ENCODE peak calls at places on chromosome 17, in eight cellular contexts. F, J, U, C, H, G, P and V are unnamed samples.
A peak's percentile ranks its signal among the peaks of the same experiment; 100 is the strongest.

GRCh38 chr17:29726721-29727252 is 104.1 kb upstream of the CORO6 start:
- DNase-seq in F (no peak), J (no peak), U (peak; percentile 44), C (peak; percentile 60), H (no peak), G (no peak), P (peak; percentile 55), V (no peak)

GRCh38 chr17:80842456-80843053 is 149.1 kb upstream of the CHMP6 start:
- DNase-seq in F (no peak), J (no peak), U (no peak), C (no peak), H (no peak), G (no peak), P (no peak), V (no peak)

GRCh38 chr17:27532269-27533067 is 76.2 kb downstream of the KSR1 start:
- DNase-seq in F (no peak), J (no peak), U (no peak), C (peak; percentile 70), H (no peak), G (no peak), P (no peak), V (peak; percentile 84)

GRCh38 chr17:13416748-13417363 is 184.9 kb downstream of the HS3ST3A1 start:
- DNase-seq in F (no peak), J (no peak), U (no peak), C (no peak), H (no peak), G (no peak), P (no peak), V (no peak)

GRCh38 chr17:81328925-81329278 is 33.8 kb upstream of the SLC38A10 start:
- DNase-seq in F (no peak), J (no peak), U (no peak), C (no peak), H (no peak), G (no peak), P (no peak), V (no peak)

GRCh38 chr17:42618442-42619150 is 9.1 kb downstream of the TUBG1 start:
- DNase-seq in F (peak; percentile 60), J (peak; percentile 91), U (no peak), C (no peak), H (no peak), G (no peak), P (peak; percentile 93), V (peak; percentile 33)

GRCh38 chr17:38453951-38454421 is 25.7 kb downstream of the ARHGAP23 start:
- DNase-seq in F (peak; percentile 44), J (no peak), U (no peak), C (peak; percentile 65), H (peak; percentile 82), G (no peak), P (no peak), V (no peak)

GRCh38 chr17:43211480-43212402 is at the start of gene TMEM106A:
- DNase-seq in F (peak; percentile 66), J (peak; percentile 84), U (peak; percentile 75), C (peak; percentile 93), H (peak; percentile 87), G (peak; percentile 65), P (peak; percentile 59), V (peak; percentile 80)

GRCh38 chr17:80017226-80018010 is 18.3 kb downstream of the TBC1D16 start:
- DNase-seq in F (no peak), J (no peak), U (no peak), C (no peak), H (no peak), G (no peak), P (no peak), V (no peak)

GRCh38 chr17:7215136-7215638 is 4.4 kb downstream of the DLG4 start:
- DNase-seq in F (no peak), J (no peak), U (no peak), C (no peak), H (no peak), G (no peak), P (no peak), V (no peak)
- H3K27ac ChIP-seq in F (peak overlapping the region; percentile 100), J (no peak overlapping the region), U (peak overlapping the region; percentile 96), C (peak overlapping the region; percentile 81), H (peak overlapping the region; percentile 2), G (peak overlapping the region; percentile 80), P (no peak overlapping the region), V (no peak overlapping the region)

GRCh38 chr17:68461122-68461539 is 3.8 kb upstream of the WIPI1 start:
- DNase-seq in F (no peak), J (no peak), U (no peak), C (no peak), H (no peak), G (no peak), P (no peak), V (no peak)

GRCh38 chr17:68460715-68461114 is 3.4 kb upstream of the WIPI1 start:
- DNase-seq in F (no peak), J (no peak), U (peak; percentile 69), C (no peak), H (no peak), G (no peak), P (no peak), V (no peak)

GRCh38 chr17:68461589-68461988 is 4.3 kb upstream of the WIPI1 start:
- DNase-seq in F (no peak), J (no peak), U (no peak), C (no peak), H (no peak), G (no peak), P (no peak), V (no peak)

GRCh38 chr17:68462381-68463210 is 5.3 kb upstream of the WIPI1 start:
- DNase-seq in F (peak; percentile 52), J (peak; percentile 67), U (peak; percentile 78), C (peak; percentile 86), H (peak; percentile 74), G (peak; percentile 54), P (peak; percentile 82), V (peak; percentile 74)

GRCh38 chr17:68463211-68463990 is 6.1 kb upstream of the WIPI1 start:
- DNase-seq in F (no peak), J (no peak), U (no peak), C (no peak), H (no peak), G (no peak), P (no peak), V (no peak)
- H3K4me1 ChIP-seq in F (no peaks in the 10 kb centered on the region), J (peaks cover 34% of the 10 kb centered on the region), U (peaks cover 41% of the 10 kb centered on the region), C (peaks cover 38% of the 10 kb centered on the region), H (peaks cover 40% of the 10 kb centered on the region), G (peaks cover 34% of the 10 kb centered on the region), P (peaks cover 37% of the 10 kb centered on the region), V (peaks cover 6% of the 10 kb centered on the region)

DNA sequence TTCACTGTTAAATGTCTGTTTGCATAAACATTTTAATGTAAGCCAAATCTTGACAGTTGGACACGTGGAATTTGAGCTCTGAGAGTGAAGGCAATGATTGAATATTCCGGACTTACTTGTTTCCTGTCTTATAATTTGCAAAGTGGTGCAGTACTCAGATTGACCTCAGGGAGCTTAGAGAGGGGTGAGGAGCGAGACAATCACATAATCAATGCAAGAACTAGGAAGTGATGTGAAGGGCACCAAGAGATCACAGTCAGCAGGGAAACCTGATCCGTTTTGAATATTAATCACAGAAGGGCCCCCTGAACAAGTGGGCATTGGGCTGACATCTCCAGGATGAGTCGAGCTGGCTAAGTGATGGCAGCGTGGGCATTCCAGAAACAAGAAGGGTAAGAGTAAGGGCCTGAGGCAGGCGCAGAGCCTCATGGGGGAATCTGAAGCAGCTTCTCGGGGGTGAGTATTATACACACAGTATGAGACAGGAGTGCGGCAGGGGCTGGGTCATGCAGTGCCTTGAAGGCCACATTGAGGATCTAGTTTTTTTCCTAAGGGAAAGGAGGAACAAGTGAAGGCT is 26.1 kb downstream of the TEX2 start:
- DNase-seq in F (no peak), J (no peak), U (no peak), C (no peak), H (no peak), G (no peak), P (no peak), V (no peak)
- H3K36me3 ChIP-seq in F (no peaks in the 10 kb centered on the region), J (no peaks in the 10 kb centered on the region), U (no peaks in the 10 kb centered on the region), C (no peaks in the 10 kb centered on the region), H (no peaks in the 10 kb centered on the region), G (no peaks in the 10 kb centered on the region), P (no peaks in the 10 kb centered on the region), V (no peaks in the 10 kb centered on the region)

GRCh38 chr17:77392376-77393273 is 251.9 kb downstream of the SEC14L1 start:
- DNase-seq in F (no peak), J (peak; percentile 72), U (no peak), C (no peak), H (no peak), G (no peak), P (no peak), V (no peak)
- H3K27ac ChIP-seq in F (peak overlapping the region; percentile 85), J (peak overlapping the region; percentile 67), U (peak overlapping the region; percentile 50), C (peak overlapping the region; percentile 50), H (peak overlapping the region; percentile 85), G (no peak overlapping the region), P (no peak overlapping the region), V (peak overlapping the region; percentile 38)

GRCh38 chr17:2710075-2710803 is 1.3 kb downstream of the CLUH start:
- DNase-seq in F (no peak), J (no peak), U (no peak), C (no peak), H (peak; percentile 68), G (no peak), P (no peak), V (no peak)

GRCh38 chr17:2707721-2708584 is 3.6 kb downstream of the CLUH start:
- DNase-seq in F (no peak), J (peak; percentile 95), U (no peak), C (no peak), H (no peak), G (no peak), P (no peak), V (no peak)

GRCh38 chr17:2709173-2709661 is 2.3 kb downstream of the CLUH start:
- DNase-seq in F (peak; percentile 78), J (peak; percentile 65), U (no peak), C (no peak), H (peak; percentile 71), G (no peak), P (peak; percentile 23), V (peak; percentile 69)

GRCh38 chr17:2706911-2707510 is 4.6 kb downstream of the CLUH start:
- DNase-seq in F (no peak), J (peak; percentile 80), U (no peak), C (no peak), H (no peak), G (no peak), P (no peak), V (no peak)

GRCh38 chr17:2708585-2709172 is 2.9 kb downstream of the CLUH start:
- DNase-seq in F (no peak), J (peak; percentile 60), U (no peak), C (no peak), H (no peak), G (no peak), P (no peak), V (no peak)
- H3K4me1 ChIP-seq in F (peaks cover 20% of the 10 kb centered on the region), J (peaks cover 61% of the 10 kb centered on the region), U (peaks cover 40% of the 10 kb centered on the region), C (peaks cover 34% of the 10 kb centered on the region), H (peaks cover 70% of the 10 kb centered on the region), G (peaks cover 45% of the 10 kb centered on the region), P (peaks cover 20% of the 10 kb centered on the region), V (peaks cover 31% of the 10 kb centered on the region)

GRCh38 chr17:2647961-2648360 is 54.5 kb downstream of the PAFAH1B1 start:
- DNase-seq in F (no peak), J (no peak), U (no peak), C (no peak), H (no peak), G (no peak), P (no peak), V (no peak)

GRCh38 chr17:2649191-2649590 is 55.7 kb downstream of the PAFAH1B1 start:
- DNase-seq in F (no peak), J (no peak), U (no peak), C (no peak), H (no peak), G (no peak), P (no peak), V (no peak)

DNA sequence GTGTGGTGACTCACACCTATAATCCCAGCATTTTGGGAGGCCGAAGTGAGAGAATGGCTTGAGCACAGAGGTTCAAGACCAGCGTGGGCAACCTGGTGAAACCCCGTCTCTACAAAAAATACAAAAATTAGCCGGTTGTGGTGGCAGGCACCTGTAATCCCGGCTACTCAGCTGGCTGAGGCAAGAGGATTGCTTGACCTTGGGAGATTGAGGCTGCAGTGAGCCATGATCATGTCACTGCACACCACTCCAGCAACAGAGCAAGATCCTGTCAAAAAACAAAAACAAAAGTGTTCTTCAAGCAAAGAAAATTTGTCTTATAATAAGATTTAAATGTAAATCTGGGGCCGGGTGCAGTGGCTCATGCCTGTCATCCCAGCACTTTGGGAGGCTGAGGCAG is 51.5 kb downstream of the PAFAH1B1 start:
- DNase-seq in F (no peak), J (no peak), U (no peak), C (no peak), H (no peak), G (no peak), P (no peak), V (no peak)
- H3K36me3 ChIP-seq in F (no peaks in the 10 kb centered on the region), J (peaks cover 3% of the 10 kb centered on the region), U (peaks cover 16% of the 10 kb centered on the region), C (peaks cover under 1% of the 10 kb centered on the region), H (peaks cover 48% of the 10 kb centered on the region), G (peaks cover 16% of the 10 kb centered on the region), P (peaks cover 2% of the 10 kb centered on the region), V (peaks cover 11% of the 10 kb centered on the region)